ENCODE peak calls at places on chromosomes 3 and 15, in four cellular contexts. One of them, this sample, is unnamed.

GRCh38 chr3:168951884-168952283 is 711.6 kb downstream of the MECOM start:
- DNase-seq in esophagus squamous epithelium: no peak
- DNase-seq in pancreas: no peak
- DNase-seq in AG09309: no peak
- DNase-seq in this sample: no peak

GRCh38 chr3:139839659-139840058 is 95.3 kb upstream of the CLSTN2 start:
- DNase-seq in AG09309: no peak
- DNase-seq in esophagus squamous epithelium: no peak
- DNase-seq in pancreas: no peak
- DNase-seq in this sample: no peak

GRCh38 chr15:86915811-86916331 is 836.2 kb downstream of the AGBL1 start:
- DNase-seq in pancreas: peak
- DNase-seq in esophagus squamous epithelium: no peak
- DNase-seq in AG09309: peak
- DNase-seq in this sample: peak

GRCh38 chr3:21645121-21645897 is 105.7 kb downstream of the ZNF385D start:
- DNase-seq in esophagus squamous epithelium: no peak
- DNase-seq in AG09309: no peak
- DNase-seq in pancreas: peak
- DNase-seq in this sample: no peak

GRCh38 chr15:84081391-84082168 is 154.0 kb upstream of the GOLGA6L4 start:
- DNase-seq in esophagus squamous epithelium: no peak
- DNase-seq in AG09309: no peak
- DNase-seq in pancreas: no peak
- DNase-seq in this sample: no peak

GRCh38 chr3:127061641-127062040 is 78.7 kb downstream of the PLXNA1 start:
- DNase-seq in AG09309: no peak
- DNase-seq in esophagus squamous epithelium: no peak
- DNase-seq in pancreas: no peak
- DNase-seq in this sample: no peak

GRCh38 chr3:52339612-52340011 is 23.5 kb downstream of the DNAH1 start:
- DNase-seq in AG09309: peak
- DNase-seq in pancreas: no peak
- DNase-seq in esophagus squamous epithelium: no peak
- DNase-seq in this sample: peak

GRCh38 chr3:54891540-54891897 is 36.3 kb downstream of the LRTM1 start:
- DNase-seq in esophagus squamous epithelium: peak
- DNase-seq in AG09309: peak
- DNase-seq in pancreas: peak
- DNase-seq in this sample: peak

GRCh38 chr3:107111889-107112288 is 265.4 kb upstream of the CCDC54 start:
- DNase-seq in AG09309: no peak
- DNase-seq in esophagus squamous epithelium: no peak
- DNase-seq in pancreas: no peak
- DNase-seq in this sample: no peak

GRCh38 chr3:50242371-50242770 is 6.4 kb downstream of the GNAI2 start:
- DNase-seq in esophagus squamous epithelium: no peak
- DNase-seq in AG09309: no peak
- DNase-seq in pancreas: no peak
- DNase-seq in this sample: no peak

GRCh38 chr3:11195721-11196332 is 41.5 kb downstream of the HRH1 start:
- DNase-seq in pancreas: no peak
- DNase-seq in AG09309: no peak
- DNase-seq in esophagus squamous epithelium: no peak
- DNase-seq in this sample: no peak

GRCh38 chr3:30319713-30320112 is 286.7 kb upstream of the TGFBR2 start:
- DNase-seq in AG09309: no peak
- DNase-seq in pancreas: no peak
- DNase-seq in esophagus squamous epithelium: no peak
- DNase-seq in this sample: no peak

GRCh38 chr15:77506311-77507150 is 85.8 kb downstream of the HMG20A start:
- DNase-seq in AG09309: no peak
- DNase-seq in pancreas: peak
- DNase-seq in esophagus squamous epithelium: no peak
- DNase-seq in this sample: no peak

GRCh38 chr3:67118122-67118521 is 120.0 kb downstream of the KBTBD8 start:
- DNase-seq in esophagus squamous epithelium: no peak
- DNase-seq in pancreas: no peak
- DNase-seq in AG09309: no peak
- DNase-seq in this sample: no peak

GRCh38 chr3:67109651-67110204 is 111.6 kb downstream of the KBTBD8 start:
- DNase-seq in AG09309: peak
- DNase-seq in pancreas: no peak
- DNase-seq in esophagus squamous epithelium: no peak
- DNase-seq in this sample: peak

DNA sequence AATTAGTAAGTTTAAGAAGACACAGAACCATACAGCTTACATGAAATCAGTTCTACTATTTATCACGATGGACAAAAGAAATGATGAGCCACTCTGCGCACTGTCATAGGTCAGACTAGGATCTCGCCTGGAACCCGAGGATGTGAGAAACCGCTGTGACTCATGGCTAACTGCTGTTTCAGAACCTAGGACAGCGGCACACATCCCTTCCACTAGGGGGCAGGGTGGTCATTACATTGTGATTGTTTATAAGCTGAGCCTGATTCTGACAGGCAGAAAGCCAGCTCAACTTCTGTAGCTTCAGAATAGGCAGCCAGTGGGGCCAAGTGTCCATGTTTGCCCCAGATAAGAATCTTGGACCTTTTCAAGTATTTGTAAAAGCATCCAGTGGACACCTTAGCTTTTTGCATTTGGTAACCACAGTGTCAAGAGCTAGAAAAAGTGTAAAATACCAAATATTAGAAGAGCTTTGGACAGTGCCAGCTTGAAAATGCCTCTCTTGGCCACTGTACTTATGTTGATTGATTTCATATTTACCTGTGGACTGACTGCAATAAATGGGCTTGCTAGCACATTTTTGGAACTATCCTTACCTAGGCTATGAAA is 115.8 kb downstream of the KBTBD8 start:
- DNase-seq in pancreas: peak
- DNase-seq in esophagus squamous epithelium: peak
- DNase-seq in AG09309: peak
- DNase-seq in this sample: peak
- TF ChIP-seq CTCF in pancreas: peak
- TF ChIP-seq CTCF in esophagus squamous epithelium: peak
- TF ChIP-seq CTCF in AG09309: peak
- TF ChIP-seq CTCF in this sample: peak

DNA sequence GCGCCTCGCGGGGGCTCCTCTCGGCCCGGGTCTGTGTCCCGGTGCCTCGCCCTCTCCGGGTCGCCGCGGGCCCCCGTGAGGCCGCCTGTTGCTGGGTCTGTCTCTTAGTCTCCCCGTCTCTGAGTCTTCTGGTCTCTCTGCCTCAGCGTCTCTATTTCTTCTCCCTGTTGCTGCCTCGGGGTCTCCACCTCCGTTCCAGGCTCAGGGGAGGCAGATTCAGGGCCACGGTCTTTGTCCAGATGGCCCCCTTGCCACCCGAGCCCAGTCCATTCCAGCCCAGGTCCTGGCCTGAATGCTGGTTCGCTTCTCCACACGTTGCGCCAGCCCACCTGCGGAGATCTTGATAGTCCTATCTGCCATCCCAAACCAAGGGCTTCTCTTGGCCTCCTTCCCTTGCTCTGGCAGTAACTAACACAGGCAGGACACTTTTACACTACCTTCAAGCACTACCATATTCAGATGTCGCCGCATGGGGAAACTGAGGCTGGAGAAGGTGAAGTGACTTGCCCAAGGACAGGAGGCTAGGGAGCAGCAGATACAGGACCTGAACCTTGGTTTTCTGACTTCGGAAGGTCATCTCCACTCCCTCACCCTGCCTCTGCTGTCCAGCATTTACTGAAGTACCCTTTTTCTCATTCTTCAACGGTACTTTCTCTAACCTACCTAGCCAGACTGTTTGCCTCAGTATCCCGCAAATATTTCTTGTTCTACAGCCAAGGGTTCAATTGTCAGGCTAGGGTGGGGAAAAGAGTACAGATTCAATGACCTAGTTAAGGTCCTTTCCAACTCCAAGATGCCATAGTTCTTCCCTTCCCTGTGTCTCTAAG is 616 bp upstream of the IGDCC4 start:
- DNase-seq in esophagus squamous epithelium: no peak
- DNase-seq in pancreas: no peak
- DNase-seq in AG09309: no peak
- DNase-seq in this sample: no peak
- H3K4me3 ChIP-seq in esophagus squamous epithelium: peak
- H3K4me3 ChIP-seq in pancreas: peak
- H3K4me3 ChIP-seq in AG09309: no peak
- H3K4me3 ChIP-seq in this sample: peak

GRCh38 chr15:65081758-65082157 is 5.2 kb downstream of the KBTBD13 start:
- DNase-seq in esophagus squamous epithelium: no peak
- DNase-seq in pancreas: no peak
- DNase-seq in AG09309: no peak
- DNase-seq in this sample: no peak
- TF ChIP-seq CTCF in esophagus squamous epithelium: no peak
- TF ChIP-seq CTCF in pancreas: no peak
- TF ChIP-seq CTCF in AG09309: no peak
- TF ChIP-seq CTCF in this sample: no peak

GRCh38 chr3:14853280-14853956 is 34.7 kb downstream of the FGD5 start:
- DNase-seq in AG09309: no peak
- DNase-seq in esophagus squamous epithelium: no peak
- DNase-seq in pancreas: no peak
- DNase-seq in this sample: no peak

GRCh38 chr3:14858105-14858504 is 39.3 kb downstream of the FGD5 start:
- DNase-seq in pancreas: no peak
- DNase-seq in AG09309: no peak
- DNase-seq in esophagus squamous epithelium: no peak
- DNase-seq in this sample: no peak

GRCh38 chr3:14861031-14861430 is 42.3 kb downstream of the FGD5 start:
- DNase-seq in AG09309: no peak
- DNase-seq in esophagus squamous epithelium: no peak
- DNase-seq in pancreas: no peak
- DNase-seq in this sample: no peak

GRCh38 chr3:14861451-14862302 is 42.9 kb downstream of the FGD5 start:
- DNase-seq in esophagus squamous epithelium: no peak
- DNase-seq in AG09309: no peak
- DNase-seq in pancreas: no peak
- DNase-seq in this sample: no peak

GRCh38 chr3:14857506-14857905 is 38.7 kb downstream of the FGD5 start:
- DNase-seq in pancreas: no peak
- DNase-seq in AG09309: no peak
- DNase-seq in esophagus squamous epithelium: no peak
- DNase-seq in this sample: no peak
- H3K4me3 ChIP-seq in pancreas: no peak
- H3K4me3 ChIP-seq in AG09309: no peak
- H3K4me3 ChIP-seq in esophagus squamous epithelium: no peak
- H3K4me3 ChIP-seq in this sample: no peak

GRCh38 chr3:197527569-197527968 is 28.2 kb downstream of the BDH1 start:
- DNase-seq in pancreas: no peak
- DNase-seq in AG09309: no peak
- DNase-seq in esophagus squamous epithelium: no peak
- DNase-seq in this sample: no peak

GRCh38 chr3:197524128-197524527 is 31.6 kb downstream of the BDH1 start:
- DNase-seq in AG09309: no peak
- DNase-seq in esophagus squamous epithelium: no peak
- DNase-seq in pancreas: no peak
- DNase-seq in this sample: no peak

GRCh38 chr3:197523551-197523950 is 32.2 kb downstream of the BDH1 start:
- DNase-seq in pancreas: no peak
- DNase-seq in esophagus squamous epithelium: no peak
- DNase-seq in AG09309: no peak
- DNase-seq in this sample: no peak

GRCh38 chr3:197528190-197528589 is 27.6 kb downstream of the BDH1 start:
- DNase-seq in pancreas: no peak
- DNase-seq in AG09309: no peak
- DNase-seq in esophagus squamous epithelium: no peak
- DNase-seq in this sample: no peak

DNA sequence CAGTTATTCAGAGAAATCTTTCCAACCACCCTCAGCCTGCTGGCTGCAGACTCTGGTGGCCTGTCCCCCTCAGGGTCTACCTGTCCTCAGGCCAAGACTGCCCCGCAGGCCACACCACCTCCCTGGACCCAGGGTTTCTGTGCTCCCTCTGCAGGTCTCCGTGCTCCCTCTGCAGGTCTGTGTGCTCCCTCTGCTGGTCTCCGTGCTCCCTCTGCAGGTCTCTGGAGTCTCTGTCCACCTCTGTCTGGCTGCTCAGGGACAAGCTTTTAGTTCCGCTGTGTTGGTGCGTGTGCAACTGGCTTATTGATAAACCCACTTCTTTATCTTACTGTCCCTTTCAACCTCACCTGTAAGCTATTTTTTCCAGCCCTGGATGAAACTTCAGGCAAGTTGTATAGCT is 30.1 kb downstream of the BDH1 start:
- DNase-seq in AG09309: no peak
- DNase-seq in pancreas: no peak
- DNase-seq in esophagus squamous epithelium: no peak
- DNase-seq in this sample: no peak
- TF ChIP-seq CTCF in AG09309: peak
- TF ChIP-seq CTCF in pancreas: no peak
- TF ChIP-seq CTCF in esophagus squamous epithelium: peak
- TF ChIP-seq CTCF in this sample: peak

This sample was measured in AG04450.